ENCODE peak calls at places on chromosomes 5 and 9, in six cellular contexts. A is astrocyte of the spinal cord, U is AG09309, D is left ventricle myocardium inferior, O is epithelial cell of esophagus, L is heart left ventricle. X is an unnamed sample.

GRCh38 chr9:18936094-18936871 is 96.7 kb downstream of the SAXO1 start:
- DNase-seq in L (no peak), O (no peak), D (no peak), A (no peak), U (no peak), X (no peak)

GRCh38 chr5:75603421-75603820 is 7.8 kb upstream of the ANKDD1B start:
- DNase-seq in A (no peak), D (no peak), U (no peak), O (peak; percentile 75), L (no peak), X (peak; percentile 95)

GRCh38 chr5:96885518-96886338 is 9.4 kb downstream of the ERAP2 start:
- DNase-seq in A (no peak), D (no peak), U (no peak), L (no peak), O (no peak), X (no peak)

GRCh38 chr9:137441289-137441934 is at the start of gene ENTPD8:
- DNase-seq in O (peak; percentile 31), D (no peak), A (no peak), U (no peak), L (peak; percentile 27), X (no peak)

GRCh38 chr5:157290981-157291711 is 25.2 kb downstream of the CYFIP2 start:
- DNase-seq in O (peak; percentile 23), A (no peak), L (no peak), D (no peak), U (no peak), X (no peak)

GRCh38 chr5:74685979-74686631 is 1.1 kb downstream of the HEXB start:
- DNase-seq in L (peak; percentile 25), D (no peak), U (no peak), O (no peak), A (no peak), X (peak; percentile 59)

GRCh38 chr5:150068961-150069618 is 17.3 kb downstream of the CSF1R start:
- DNase-seq in O (no peak), D (no peak), U (no peak), A (no peak), L (no peak), X (no peak)

GRCh38 chr9:34233691-34234090 is 54.8 kb downstream of the UBAP1 start:
- DNase-seq in U (no peak), D (no peak), L (no peak), O (peak; percentile 43), A (no peak), X (peak; percentile 21)

GRCh38 chr9:137255448-137256114 is 454 bp downstream of the NELFB start:
- DNase-seq in O (peak; percentile 45), U (no peak), D (peak; percentile 46), A (peak; percentile 45), L (no peak), X (peak; percentile 22)

GRCh38 chr5:10595678-10596309 is 31.9 kb downstream of the ANKRD33B start:
- DNase-seq in O (peak; percentile 96), D (no peak), A (peak; percentile 89), U (no peak), L (no peak), X (peak; percentile 89)

GRCh38 chr5:36875051-36875788 is 1.3 kb upstream of the NIPBL start:
- DNase-seq in O (peak; percentile 61), D (peak; percentile 46), U (no peak), L (peak; percentile 51), A (peak; percentile 46), X (peak; percentile 41)

GRCh38 chr9:94908583-94909249 is 182.2 kb downstream of the AOPEP start:
- DNase-seq in D (no peak), O (no peak), L (no peak), A (no peak), U (no peak), X (no peak)

GRCh38 chr9:87557996-87558395 is 60.3 kb downstream of the DAPK1 start:
- DNase-seq in U (no peak), O (no peak), A (peak; percentile 33), L (peak; percentile 53), D (peak; percentile 32), X (peak; percentile 77)

GRCh38 chr9:124110307-124110915 is 98.8 kb downstream of the LHX2 start:
- DNase-seq in A (peak; percentile 70), D (peak; percentile 43), U (no peak), L (peak; percentile 69), O (peak; percentile 75), X (peak; percentile 68)

GRCh38 chr9:35948451-35948850 is 9.5 kb downstream of the OR2S2 start:
- DNase-seq in O (no peak), L (no peak), A (no peak), U (no peak), D (no peak), X (peak; percentile 37)

GRCh38 chr5:82754347-82754746 is 322.8 kb downstream of the TMEM167A start:
- DNase-seq in U (no peak), O (no peak), A (no peak), D (no peak), L (no peak), X (no peak)

GRCh38 chr5:149474198-149474597 is 77.0 kb downstream of the CSNK1A1 start:
- DNase-seq in U (no peak), L (no peak), D (no peak), A (no peak), O (peak; percentile 96), X (no peak)

GRCh38 chr9:115115924-115116323 is 2.0 kb downstream of the TNC start:
- DNase-seq in L (no peak), O (peak; percentile 91), U (no peak), A (peak; percentile 63), D (no peak), X (peak; percentile 66)

DNA sequence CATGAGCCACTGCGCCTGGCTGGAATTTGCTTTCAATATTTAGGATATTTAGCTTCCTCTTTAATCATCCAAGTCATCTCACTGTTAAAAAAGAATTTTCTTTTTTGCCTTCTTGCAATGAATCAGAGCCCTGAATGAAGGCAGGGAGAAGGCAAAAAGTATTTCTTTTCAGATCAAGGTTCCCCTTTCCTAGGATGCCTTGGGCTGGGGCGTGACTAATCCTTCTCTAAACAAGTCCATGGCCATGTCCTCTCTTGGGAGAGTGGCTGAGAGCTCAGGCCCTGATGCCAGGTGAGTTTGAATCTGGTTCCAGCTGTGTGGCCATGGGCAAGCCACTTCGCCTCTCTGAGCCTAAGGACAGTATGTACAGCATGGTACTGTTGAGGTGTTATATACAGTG is 84.8 kb upstream of the NEURL1B start:
- DNase-seq in D (peak; percentile 13), O (peak; percentile 50), U (no peak), A (no peak), L (no peak), X (peak; percentile 15)
- H3K4me3 ChIP-seq in D (no peak overlapping the region), O (no peak overlapping the region), U (no peak overlapping the region), A (no peak overlapping the region), L (no peak overlapping the region), X (no peak overlapping the region)

GRCh38 chr5:111131356-111131755 is 39.2 kb downstream of the WDR36 start:
- DNase-seq in D (no peak), U (no peak), L (no peak), O (no peak), A (no peak), X (no peak)

GRCh38 chr5:111132731-111133435 is 40.7 kb downstream of the WDR36 start:
- DNase-seq in U (no peak), D (no peak), O (no peak), A (no peak), L (no peak), X (no peak)

GRCh38 chr5:111134080-111134479 is 41.9 kb downstream of the WDR36 start:
- DNase-seq in O (no peak), D (no peak), L (no peak), A (peak; percentile 25), U (peak; percentile 72), X (peak; percentile 93)

GRCh38 chr5:111135406-111135805 is 43.3 kb downstream of the WDR36 start:
- DNase-seq in U (no peak), D (no peak), O (no peak), A (no peak), L (no peak), X (no peak)

DNA sequence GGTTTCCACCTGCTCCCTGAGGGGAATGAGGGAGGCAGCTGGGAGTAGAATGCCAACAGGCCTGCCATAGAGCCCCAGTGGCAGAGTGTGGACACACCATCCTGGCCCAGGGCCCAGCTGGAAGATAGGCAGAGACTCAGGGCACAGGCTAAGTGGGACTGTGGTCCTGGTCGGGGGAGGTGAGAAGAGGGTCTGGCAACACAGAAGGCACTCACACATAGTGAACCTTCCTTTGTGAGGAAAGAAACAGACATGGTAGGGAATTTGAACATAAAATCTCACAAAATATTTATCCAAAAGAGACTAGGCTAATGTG is 41.2 kb downstream of the WDR36 start:
- DNase-seq in U (no peak), D (no peak), O (no peak), L (no peak), A (no peak), X (no peak)
- TF ChIP-seq CTCF in U (no peak), D (no peak), O (peak; percentile 4), L (no peak), A (no peak), X (no peak)

DNA sequence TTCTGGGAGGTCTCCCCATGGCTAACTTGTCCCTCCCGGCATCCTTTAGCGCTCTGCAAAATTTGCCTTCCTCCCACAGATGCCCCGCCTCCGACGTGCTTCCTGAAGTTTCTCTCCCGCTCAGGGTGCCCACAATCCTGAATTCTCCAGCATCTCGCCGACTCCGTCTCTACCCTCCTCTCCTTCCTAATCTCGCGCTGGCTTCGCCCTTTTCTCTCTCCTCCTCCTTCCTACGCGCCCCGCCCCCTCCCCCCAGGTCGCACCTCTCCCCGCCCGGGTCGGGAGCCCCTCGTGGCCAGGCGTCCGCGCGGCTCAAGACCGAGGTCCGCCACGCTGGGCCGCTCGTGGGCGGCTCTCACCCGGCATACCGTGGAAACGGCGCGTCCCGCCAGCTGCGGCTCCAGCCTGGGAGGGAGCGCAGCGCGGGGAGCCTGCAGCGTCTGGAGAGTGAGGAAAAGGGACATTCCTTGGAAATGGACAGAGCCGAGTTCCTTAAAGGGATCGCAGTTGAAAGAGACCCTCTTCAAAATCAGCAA is 4.8 kb upstream of the IRX2 start:
- DNase-seq in U (no peak), D (no peak), L (no peak), O (peak; percentile 75), A (peak; percentile 63), X (peak; percentile 51)
- H3K4me3 ChIP-seq in U (peak overlapping the region; percentile 37), D (peak overlapping the region; percentile 56), L (peak overlapping the region; percentile 51), O (peak overlapping the region; percentile 42), A (peak overlapping the region; percentile 37), X (peak overlapping the region; percentile 50)

GRCh38 chr9:27536168-27536567 is 6.6 kb upstream of the MOB3B start:
- DNase-seq in L (no peak), A (no peak), D (no peak), O (no peak), U (no peak), X (no peak)

GRCh38 chr9:27534658-27535209 is 5.1 kb upstream of the MOB3B start:
- DNase-seq in D (no peak), U (no peak), O (no peak), L (no peak), A (no peak), X (no peak)

GRCh38 chr9:27537027-27537435 is 7.4 kb upstream of the MOB3B start:
- DNase-seq in A (no peak), U (no peak), L (no peak), O (peak; percentile 17), D (no peak), X (no peak)

GRCh38 chr9:27534131-27534530 is 4.5 kb upstream of the MOB3B start:
- DNase-seq in O (no peak), A (no peak), U (no peak), D (no peak), L (no peak), X (no peak)

DNA sequence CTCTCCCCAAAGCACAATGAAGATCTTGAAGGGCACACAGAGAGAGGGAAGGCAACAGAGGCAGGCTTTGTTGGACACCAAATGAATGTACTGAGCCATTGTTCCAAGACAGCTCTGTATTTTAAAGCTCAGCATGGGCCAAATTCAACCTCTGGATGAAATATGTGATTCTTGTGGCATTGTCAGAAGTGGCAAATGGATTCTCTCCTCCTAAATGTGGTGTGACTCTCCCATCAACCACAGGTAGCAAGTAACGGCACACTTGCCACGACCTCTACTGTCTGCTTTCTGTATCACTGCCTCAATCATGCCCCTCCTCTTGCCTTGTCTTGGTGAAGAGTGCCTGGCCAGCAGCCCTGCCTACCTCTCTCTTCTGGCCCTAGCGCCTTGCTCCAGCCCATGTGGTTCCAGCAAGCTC is 6.1 kb upstream of the MOB3B start:
- DNase-seq in D (no peak), L (no peak), O (peak; percentile 57), U (no peak), A (no peak), X (no peak)
- TF ChIP-seq CTCF in D (no peak), L (no peak), O (peak; percentile 35), U (no peak), A (no peak), X (no peak)

X was measured in fibroblast of the aortic adventitia.